ENCODE peak calls at places on chromosomes 3 and 15, in six cellular contexts. P is GM23338, B is WTC11, H is GM12878, W is H1, F is HepG2. O is an unnamed sample.

GRCh38 chr15:52785672-52786406 is 4.3 kb downstream of the ONECUT1 start:
- DNase-seq in P (peak; percentile 41), B (no peak), H (no peak), W (no peak), F (no peak), O (no peak)

GRCh38 chr3:4982773-4983738 is 3.8 kb downstream of the BHLHE40 start:
- DNase-seq in P (no peak), B (no peak), H (no peak), W (no peak), F (no peak), O (peak; percentile 39)

GRCh38 chr15:27589260-27589659 is 509.9 kb downstream of the OCA2 start:
- DNase-seq in P (no peak), B (no peak), H (no peak), W (no peak), F (no peak), O (no peak)

GRCh38 chr3:151439652-151440125 is 21.2 kb downstream of the IGSF10 start:
- DNase-seq in P (peak; percentile 69), B (no peak), H (no peak), W (no peak), F (peak; percentile 49), O (peak; percentile 44)

GRCh38 chr3:65246561-65246960 is 558.8 kb upstream of the ADAMTS9 start:
- DNase-seq in P (no peak), B (no peak), H (no peak), W (no peak), F (no peak), O (no peak)

GRCh38 chr3:193190387-193190786 is 50.6 kb upstream of the PLAAT1 start:
- DNase-seq in P (peak; percentile 94), B (peak; percentile 61), H (no peak), W (peak; percentile 54), F (peak; percentile 23), O (peak; percentile 19)

GRCh38 chr15:46795685-46796084 is 921.6 kb upstream of the SEMA6D start:
- DNase-seq in P (no peak), B (no peak), H (no peak), W (no peak), F (no peak), O (no peak)

GRCh38 chr3:37904614-37905047 is 43.0 kb downstream of the CTDSPL start:
- DNase-seq in P (no peak), B (no peak), H (no peak), W (no peak), F (no peak), O (no peak)

GRCh38 chr3:31710123-31710841 is 177.6 kb downstream of the STT3B start:
- DNase-seq in P (no peak), B (no peak), H (no peak), W (no peak), F (no peak), O (no peak)

GRCh38 chr3:37793889-37794591 is 67.6 kb upstream of the CTDSPL start:
- DNase-seq in P (no peak), B (no peak), H (no peak), W (no peak), F (no peak), O (no peak)

GRCh38 chr15:55587321-55588069 is 650 bp downstream of the PYGO1 start:
- DNase-seq in P (peak; percentile 67), B (peak; percentile 52), H (no peak), W (peak; percentile 70), F (peak; percentile 31), O (no peak)

GRCh38 chr3:124837730-124838186 is 49.4 kb downstream of the ITGB5 start:
- DNase-seq in P (no peak), B (no peak), H (no peak), W (no peak), F (peak; percentile 90), O (peak; percentile 25)

GRCh38 chr3:37736632-37737031 is 125.0 kb upstream of the CTDSPL start:
- DNase-seq in P (no peak), B (no peak), H (no peak), W (peak; percentile 7), F (no peak), O (no peak)

GRCh38 chr3:36843065-36844051 is 79.0 kb upstream of the DCLK3 start:
- DNase-seq in P (peak; percentile 85), B (peak; percentile 81), H (peak; percentile 15), W (peak; percentile 79), F (peak; percentile 24), O (peak; percentile 62)

GRCh38 chr15:97884513-97885131 is 75.9 kb upstream of the ARRDC4 start:
- DNase-seq in P (no peak), B (no peak), H (no peak), W (no peak), F (no peak), O (no peak)

GRCh38 chr15:97892167-97892938 is 68.2 kb upstream of the ARRDC4 start:
- DNase-seq in P (no peak), B (no peak), H (no peak), W (no peak), F (no peak), O (no peak)

GRCh38 chr15:97893988-97894387 is 66.5 kb upstream of the ARRDC4 start:
- DNase-seq in P (no peak), B (no peak), H (no peak), W (no peak), F (no peak), O (no peak)

GRCh38 chr15:97890307-97890706 is 70.2 kb upstream of the ARRDC4 start:
- DNase-seq in P (no peak), B (no peak), H (no peak), W (no peak), F (no peak), O (no peak)
- TF ChIP-seq CREB1 in P (no peak), B (no peak), H (no peak), W (no peak), F (no peak), O (no peak)

GRCh38 chr3:189641776-189642175 is 10.6 kb downstream of the TP63 start:
- DNase-seq in P (peak; percentile 20), B (no peak), H (no peak), W (no peak), F (no peak), O (no peak)
- TF ChIP-seq CREB1 in P (no peak), B (no peak), H (no peak), W (no peak), F (no peak), O (no peak)

GRCh38 chr3:57446318-57446841 is 97.8 kb downstream of the DNAH12 start:
- DNase-seq in P (no peak), B (no peak), H (no peak), W (no peak), F (no peak), O (no peak)

GRCh38 chr3:57444469-57444868 is 99.7 kb downstream of the DNAH12 start:
- DNase-seq in P (no peak), B (no peak), H (no peak), W (no peak), F (no peak), O (no peak)
- TF ChIP-seq CREB1 in P (no peak), B (no peak), H (no peak), W (no peak), F (no peak), O (no peak)

GRCh38 chr3:102979202-102979601 is 544.4 kb downstream of the ZPLD1 start:
- DNase-seq in P (no peak), B (no peak), H (no peak), W (no peak), F (no peak), O (no peak)

GRCh38 chr3:102980379-102980726 is 545.5 kb downstream of the ZPLD1 start:
- DNase-seq in P (no peak), B (no peak), H (no peak), W (no peak), F (no peak), O (no peak)

GRCh38 chr3:102974333-102974732 is 539.5 kb downstream of the ZPLD1 start:
- DNase-seq in P (no peak), B (no peak), H (no peak), W (no peak), F (no peak), O (no peak)

DNA sequence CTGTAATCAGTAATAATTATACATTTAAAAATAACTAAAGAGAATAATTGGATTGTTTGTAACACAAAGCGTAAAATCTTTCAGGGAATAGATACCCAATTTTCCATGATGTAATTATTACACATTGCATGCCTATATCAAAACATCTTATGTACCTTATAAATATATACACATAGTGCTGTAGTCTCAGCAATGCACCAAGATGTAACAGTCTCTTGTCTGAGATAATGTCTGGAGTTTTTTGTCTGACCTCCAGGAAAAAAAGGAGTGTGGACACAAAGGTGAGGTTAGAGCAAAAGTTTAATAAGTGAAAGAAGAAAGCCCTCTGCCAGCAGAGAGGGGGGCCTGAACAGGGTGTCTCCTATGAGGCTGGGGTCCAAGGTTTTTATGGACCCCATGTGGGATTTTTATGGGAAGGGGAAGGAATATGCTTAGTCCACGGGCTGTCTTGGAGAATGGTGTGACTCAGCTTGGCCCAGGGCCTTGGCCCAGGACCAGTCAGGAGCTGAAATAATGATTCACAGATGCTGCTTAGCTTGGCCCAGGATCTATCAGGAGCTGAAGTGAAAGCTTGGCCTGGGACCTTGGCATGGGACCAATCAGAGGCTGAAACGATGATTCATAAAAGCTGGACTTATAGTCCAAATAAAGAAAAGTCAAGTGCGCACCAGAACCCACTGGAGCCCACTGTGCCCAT is 545.0 kb downstream of the ZPLD1 start:
- DNase-seq in P (no peak), B (no peak), H (no peak), W (no peak), F (no peak), O (no peak)
- TF ChIP-seq CREB1 in P (no peak), B (no peak), H (no peak), W (no peak), F (no peak), O (no peak)

O was measured in K562.